ENCODE peak calls at places on chromosomes 11 and 22, in six cellular contexts. J is lower leg skin, S is small intestine, G is lower lobe of right lung, U is neural progenitor cell, Y is fibroblast of pulmonary artery. V is an unnamed sample.

GRCh38 chr22:27125539-27125938 is 468.2 kb downstream of the MIAT start:
- DNase-seq in S (no peak), U (no peak), G (no peak), Y (no peak), J (no peak), V (no peak)

GRCh38 chr22:25475554-25476022 is 88.9 kb upstream of the GRK3 start:
- DNase-seq in Y (peak), S (no peak), J (no peak), G (no peak), U (no peak), V (peak)

GRCh38 chr11:65869643-65870306 is 2.8 kb downstream of the EFEMP2 start:
- DNase-seq in J (no peak), S (no peak), G (peak), U (no peak), Y (no peak), V (no peak)

GRCh38 chr11:129265125-129265788 is 73.1 kb upstream of the ARHGAP32 start:
- DNase-seq in J (no peak), G (no peak), U (no peak), S (no peak), Y (no peak), V (no peak)

GRCh38 chr11:114818382-114818781 is 140.1 kb downstream of the NXPE2 start:
- DNase-seq in S (no peak), J (no peak), U (no peak), Y (no peak), G (no peak), V (no peak)

GRCh38 chr11:14073821-14074529 is 111.5 kb downstream of the SPON1 start:
- DNase-seq in U (peak), G (no peak), Y (no peak), J (peak), S (no peak), V (no peak)

GRCh38 chr11:63277345-63277943 is 34.0 kb upstream of the SLC22A25 start:
- DNase-seq in Y (no peak), U (no peak), S (peak), G (no peak), J (no peak), V (no peak)

GRCh38 chr11:11039249-11039965 is 181.6 kb upstream of the ZBED5 start:
- DNase-seq in J (no peak), U (no peak), G (no peak), Y (no peak), S (no peak), V (no peak)

GRCh38 chr11:65790104-65790901 is 3.4 kb downstream of the OVOL1 start:
- DNase-seq in S (peak), U (peak), Y (no peak), G (no peak), J (no peak), V (no peak)

DNA sequence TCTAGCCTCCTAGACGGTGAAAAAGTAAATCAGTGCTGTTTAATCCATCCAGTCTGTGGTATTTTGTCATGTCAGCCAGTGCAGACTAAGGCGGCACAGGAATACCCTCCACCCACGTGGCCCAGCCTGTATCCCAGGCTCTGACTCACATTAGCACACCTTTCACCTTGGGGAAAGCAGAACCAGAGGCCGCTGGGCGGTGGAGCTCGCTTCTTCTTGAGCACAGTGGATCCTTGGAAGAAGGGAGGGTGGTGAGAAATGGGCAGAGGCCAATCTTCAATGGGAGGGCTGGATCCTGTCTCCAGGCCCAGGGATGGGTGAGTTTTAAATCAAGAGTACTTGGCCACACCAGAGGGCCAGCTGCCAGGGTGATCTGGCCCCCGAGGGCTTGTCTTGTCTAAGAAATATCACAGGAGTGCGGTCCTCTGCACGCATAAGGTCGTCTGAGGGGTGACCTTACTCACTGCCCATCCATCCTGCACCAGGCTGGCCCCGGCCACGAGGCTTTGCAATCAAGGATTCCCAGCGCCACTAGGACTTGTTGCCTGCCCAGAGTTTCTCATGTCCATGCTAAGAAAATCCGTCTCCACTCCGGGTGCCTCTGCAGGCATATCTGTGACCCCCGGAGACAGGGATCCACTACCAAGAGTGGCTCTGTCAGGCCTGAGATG is 658.5 kb downstream of the BRD1 start:
- DNase-seq in G (no peak), J (no peak), S (no peak), U (no peak), Y (no peak), V (no peak)
- H3K4me3 ChIP-seq in G (no peak), J (no peak), S (no peak), U (no peak), Y (no peak), V (no peak)

GRCh38 chr22:40668611-40669390 is 10.5 kb upstream of the MCHR1 start:
- DNase-seq in U (peak), G (no peak), S (peak), J (no peak), Y (peak), V (peak)
- H3K4me3 ChIP-seq in U (no peak), G (no peak), S (no peak), J (no peak), Y (no peak), V (no peak)

GRCh38 chr11:47284151-47284550 is 14.2 kb downstream of the MADD start:
- DNase-seq in Y (no peak), G (no peak), S (no peak), J (peak), U (no peak), V (no peak)

GRCh38 chr11:47288066-47288465 is 18.1 kb downstream of the MADD start:
- DNase-seq in Y (no peak), G (no peak), U (no peak), J (peak), S (no peak), V (no peak)

GRCh38 chr11:47289856-47290255 is 19.9 kb downstream of the MADD start:
- DNase-seq in J (peak), G (no peak), U (no peak), S (no peak), Y (no peak), V (no peak)

GRCh38 chr11:47282462-47282861 is 12.5 kb downstream of the MADD start:
- DNase-seq in U (no peak), J (no peak), G (no peak), Y (no peak), S (no peak), V (no peak)

GRCh38 chr11:47285969-47286770 is 16.2 kb downstream of the MADD start:
- DNase-seq in Y (no peak), U (no peak), J (peak), S (no peak), G (no peak), V (no peak)
- H3K4me3 ChIP-seq in Y (no peak), U (no peak), J (no peak), S (no peak), G (no peak), V (no peak)

GRCh38 chr22:40243891-40244290 is 66.2 kb downstream of the TNRC6B start:
- DNase-seq in U (no peak), J (no peak), G (no peak), Y (no peak), S (peak), V (no peak)
- H3K4me3 ChIP-seq in U (no peak), J (no peak), G (no peak), Y (no peak), S (no peak), V (no peak)

GRCh38 chr11:69122642-69123431 is 32.9 kb upstream of the SMIM38 start:
- DNase-seq in Y (peak), J (no peak), G (peak), U (peak), S (peak), V (peak)
- H3K4me3 ChIP-seq in Y (no peak), J (no peak), G (peak), U (peak), S (no peak), V (no peak)

GRCh38 chr11:113350646-113351045 is 36.3 kb downstream of the TTC12 start:
- DNase-seq in S (no peak), U (no peak), G (no peak), Y (no peak), J (no peak), V (no peak)

GRCh38 chr11:113351061-113351460 is 36.5 kb upstream of the ANKK1 start:
- DNase-seq in J (no peak), U (no peak), G (no peak), S (no peak), Y (no peak), V (no peak)

GRCh38 chr11:113351490-113351889 is 36.1 kb upstream of the ANKK1 start:
- DNase-seq in J (no peak), U (no peak), G (no peak), Y (peak), S (no peak), V (peak)

GRCh38 chr11:113356203-113356602 is 31.4 kb upstream of the ANKK1 start:
- DNase-seq in U (no peak), S (no peak), Y (no peak), G (no peak), J (no peak), V (no peak)
- H3K4me3 ChIP-seq in U (no peak), S (no peak), Y (no peak), G (no peak), J (no peak), V (no peak)

V was measured in fibroblast of lung.